ENCODE peak calls at places on chromosome 17, in six cellular contexts. M, N, X, W, B and S are unnamed samples.

GRCh38 chr17:42362245-42362961 is 25.8 kb downstream of the STAT3 start:
- DNase-seq in M (no peak), N (no peak), X (no peak), W (no peak), B (no peak), S (no peak)

GRCh38 chr17:39919087-39919683 is 750 bp upstream of the GSDMB start:
- DNase-seq in M (no peak), N (no peak), X (no peak), W (no peak), B (no peak), S (no peak)

GRCh38 chr17:8287651-8288335 is 677 bp upstream of the RANGRF start:
- DNase-seq in M (no peak), N (peak), X (no peak), W (no peak), B (no peak), S (peak)

GRCh38 chr17:35774499-35774898 is 13.8 kb downstream of the C17orf50 start:
- DNase-seq in M (no peak), N (no peak), X (no peak), W (no peak), B (peak), S (peak)

GRCh38 chr17:2929881-2930533 is 133.4 kb downstream of the OR1D5 start:
- DNase-seq in M (peak), N (no peak), X (peak), W (no peak), B (peak), S (peak)

GRCh38 chr17:81251091-81251942 is 12.2 kb downstream of the NDUFAF8 start:
- DNase-seq in M (no peak), N (no peak), X (no peak), W (no peak), B (no peak), S (no peak)

GRCh38 chr17:10616502-10617119 is 40.5 kb downstream of the MYH3 start:
- DNase-seq in M (peak), N (peak), X (peak), W (peak), B (peak), S (peak)

GRCh38 chr17:7705269-7706255 is 560 bp downstream of the EFNB3 start:
- DNase-seq in M (no peak), N (no peak), X (no peak), W (no peak), B (no peak), S (no peak)

GRCh38 chr17:29112780-29113295 is 67.4 kb downstream of the MYO18A start:
- DNase-seq in M (no peak), N (no peak), X (no peak), W (no peak), B (no peak), S (peak)

GRCh38 chr17:50256826-50257573 is 17.3 kb upstream of the TMEM92 start:
- DNase-seq in M (no peak), N (no peak), X (no peak), W (no peak), B (no peak), S (no peak)

GRCh38 chr17:549197-550040 is 165.2 kb downstream of the VPS53 start:
- DNase-seq in M (no peak), N (no peak), X (no peak), W (peak), B (no peak), S (no peak)

GRCh38 chr17:68260051-68260762 is 12.4 kb downstream of the AMZ2 start:
- DNase-seq in M (no peak), N (no peak), X (no peak), W (no peak), B (no peak), S (no peak)

DNA sequence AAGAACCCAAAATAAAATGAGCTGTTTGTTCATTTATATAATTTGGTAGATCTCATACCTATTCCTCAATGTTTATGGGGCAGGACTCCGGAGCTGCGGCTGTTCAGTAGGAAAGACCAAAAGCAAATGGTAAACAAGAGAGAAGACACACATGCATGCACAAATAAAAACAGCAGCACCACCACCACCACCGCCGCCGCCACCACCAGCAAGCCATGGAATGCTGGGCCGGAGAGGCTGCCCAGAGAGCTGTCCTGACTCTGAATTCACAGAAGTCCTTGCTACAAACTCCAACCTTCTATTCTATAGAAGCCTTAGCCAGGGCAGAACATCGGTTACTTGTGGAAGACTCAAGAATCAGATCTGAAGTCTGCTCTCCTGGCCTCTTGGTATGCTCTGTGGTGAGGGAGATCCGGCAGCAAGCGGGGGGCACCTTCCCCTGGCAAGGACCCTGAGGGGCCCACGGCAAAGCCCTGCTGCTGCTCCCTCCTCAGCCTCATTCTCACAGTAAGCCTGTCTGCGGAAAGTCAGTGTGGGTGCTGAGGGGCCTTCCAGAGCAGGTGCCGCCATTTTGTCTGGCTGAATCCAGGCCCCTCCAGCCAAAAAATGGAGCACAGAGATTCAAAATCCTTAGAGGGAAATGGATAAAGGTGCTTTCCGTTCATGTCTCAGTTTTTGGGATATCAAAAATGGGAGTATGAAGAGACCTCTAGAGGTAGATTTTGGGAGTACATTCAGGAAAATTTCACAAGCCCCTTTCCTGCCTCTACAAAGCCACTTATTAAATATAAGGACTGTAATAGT is 6.4 kb upstream of the FOXJ1 start:
- DNase-seq in M (no peak), N (no peak), X (no peak), W (no peak), B (peak), S (peak)
- TF ChIP-seq CTCF in M (peak), N (no peak), X (peak), W (peak), B (peak), S (peak)

GRCh38 chr17:57671546-57672204 is 73.4 kb downstream of the CCDC182 start:
- DNase-seq in M (peak), N (no peak), X (peak), W (peak), B (peak), S (peak)
- TF ChIP-seq CTCF in M (peak), N (no peak), X (peak), W (peak), B (peak), S (peak)

GRCh38 chr17:83067718-83068261 is 11.6 kb upstream of the METRNL start:
- DNase-seq in M (no peak), N (no peak), X (no peak), W (no peak), B (peak), S (peak)
- TF ChIP-seq CTCF in M (peak), N (no peak), X (no peak), W (no peak), B (no peak), S (no peak)

DNA sequence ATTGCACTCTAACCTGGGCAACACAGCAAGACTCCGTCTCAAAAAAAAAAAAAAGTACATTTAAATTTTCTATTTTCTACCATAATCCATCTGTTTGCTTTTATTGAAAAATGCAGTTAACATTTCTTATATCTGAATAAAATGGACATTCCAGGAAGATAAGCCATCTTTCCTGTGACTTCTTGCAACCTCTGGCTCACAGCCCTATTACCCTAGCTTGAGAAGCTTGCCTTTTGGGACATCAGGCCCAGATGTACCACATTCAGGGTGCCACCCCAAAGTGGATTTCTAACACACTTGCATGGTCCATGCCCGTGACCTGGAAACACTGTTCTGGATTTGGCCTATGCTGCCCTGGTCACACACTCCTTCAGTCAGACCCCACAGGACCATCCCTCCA is 30.1 kb upstream of the DDX52 start:
- DNase-seq in M (no peak), N (no peak), X (no peak), W (no peak), B (no peak), S (no peak)
- TF ChIP-seq CTCF in M (no peak), N (no peak), X (no peak), W (no peak), B (no peak), S (no peak)